ENCODE peak calls at places on chromosomes 7 and 10, in ten cellular contexts. O, X, N, W, G, Q, K, B, H and S are unnamed samples.

GRCh38 chr7:4638781-4639575 is 43.1 kb upstream of the FOXK1 start:
- DNase-seq in O (no peak), X (no peak), N (no peak), W (no peak), G (no peak), Q (no peak), K (no peak), B (no peak), H (no peak), S (no peak)

GRCh38 chr10:24944512-24945255 is 7.7 kb downstream of the PRTFDC1 start:
- DNase-seq in O (no peak), X (no peak), N (no peak), W (peak), G (no peak), Q (no peak), K (no peak), B (no peak), H (no peak), S (no peak)

GRCh38 chr7:7566651-7567611 is at the start of gene MIOS:
- DNase-seq in O (peak), X (peak), N (peak), W (peak), G (peak), Q (peak), K (peak), B (peak), H (peak), S (peak)

GRCh38 chr7:132307465-132307864 is 268.8 kb downstream of the PLXNA4 start:
- DNase-seq in O (no peak), X (no peak), N (no peak), W (no peak), G (no peak), Q (no peak), K (no peak), B (no peak), H (no peak), S (no peak)

GRCh38 chr10:56370217-56371113 is 9.4 kb upstream of the ZWINT start:
- DNase-seq in O (no peak), X (no peak), N (no peak), W (peak), G (no peak), Q (no peak), K (no peak), B (no peak), H (peak), S (no peak)

GRCh38 chr7:131325179-131325840 is 2.4 kb upstream of the MKLN1 start:
- DNase-seq in O (no peak), X (no peak), N (no peak), W (no peak), G (no peak), Q (no peak), K (no peak), B (no peak), H (no peak), S (no peak)

GRCh38 chr7:112020800-112021199 is 185.4 kb downstream of the DOCK4 start:
- DNase-seq in O (no peak), X (no peak), N (no peak), W (no peak), G (no peak), Q (no peak), K (peak), B (no peak), H (no peak), S (no peak)

GRCh38 chr10:132112611-132113010 is 46.9 kb downstream of the JAKMIP3 start:
- DNase-seq in O (no peak), X (no peak), N (no peak), W (no peak), G (no peak), Q (no peak), K (no peak), B (no peak), H (no peak), S (no peak)

GRCh38 chr7:138247081-138247480 is 170.8 kb downstream of the AKR1D1 start:
- DNase-seq in O (no peak), X (no peak), N (no peak), W (no peak), G (no peak), Q (no peak), K (no peak), B (no peak), H (no peak), S (no peak)

GRCh38 chr7:157432957-157433576 is 96.3 kb downstream of the DNAJB6 start:
- DNase-seq in O (no peak), X (no peak), N (peak), W (peak), G (peak), Q (peak), K (peak), B (no peak), H (peak), S (peak)

GRCh38 chr10:29658984-29659769 is 24.4 kb upstream of the SVIL start:
- DNase-seq in O (no peak), X (peak), N (peak), W (peak), G (no peak), Q (peak), K (peak), B (peak), H (peak), S (peak)

GRCh38 chr10:70678250-70678635 is 5.9 kb downstream of the ADAMTS14 start:
- DNase-seq in O (no peak), X (no peak), N (no peak), W (no peak), G (no peak), Q (no peak), K (no peak), B (no peak), H (no peak), S (no peak)

GRCh38 chr10:104329754-104330153 is 8.5 kb downstream of the ITPRIP start:
- DNase-seq in O (no peak), X (no peak), N (no peak), W (peak), G (no peak), Q (no peak), K (peak), B (no peak), H (no peak), S (no peak)

GRCh38 chr7:37987732-37988131 is 67.3 kb downstream of the EPDR1 start:
- DNase-seq in O (no peak), X (no peak), N (no peak), W (peak), G (no peak), Q (no peak), K (no peak), B (no peak), H (no peak), S (no peak)

GRCh38 chr7:79624336-79624735 is 170.9 kb upstream of the MAGI2 start:
- DNase-seq in O (no peak), X (no peak), N (no peak), W (no peak), G (no peak), Q (no peak), K (no peak), B (no peak), H (no peak), S (no peak)

GRCh38 chr10:132407243-132407746 is 10.3 kb downstream of the PWWP2B start:
- DNase-seq in O (no peak), X (no peak), N (no peak), W (no peak), G (peak), Q (no peak), K (peak), B (no peak), H (no peak), S (no peak)

GRCh38 chr10:13924020-13924725 is 337.4 kb downstream of the PRPF18 start:
- DNase-seq in O (no peak), X (no peak), N (no peak), W (peak), G (no peak), Q (no peak), K (no peak), B (no peak), H (no peak), S (peak)

GRCh38 chr10:103872137-103872933 is 17.0 kb upstream of the SH3PXD2A start:
- DNase-seq in O (no peak), X (no peak), N (no peak), W (peak), G (no peak), Q (no peak), K (no peak), B (no peak), H (no peak), S (no peak)

GRCh38 chr10:132120734-132121510 is 55.2 kb downstream of the JAKMIP3 start:
- DNase-seq in O (no peak), X (no peak), N (no peak), W (no peak), G (no peak), Q (no peak), K (no peak), B (no peak), H (no peak), S (no peak)

GRCh38 chr7:157949711-157950110 is 612.9 kb downstream of the DNAJB6 start:
- DNase-seq in O (no peak), X (no peak), N (no peak), W (peak), G (no peak), Q (no peak), K (no peak), B (no peak), H (no peak), S (no peak)

GRCh38 chr10:108050626-108051025 is 886.1 kb upstream of the SORCS1 start:
- DNase-seq in O (no peak), X (no peak), N (no peak), W (no peak), G (no peak), Q (no peak), K (no peak), B (no peak), H (no peak), S (no peak)

GRCh38 chr7:15602236-15602635 is 40.4 kb upstream of the AGMO start:
- DNase-seq in O (no peak), X (no peak), N (no peak), W (no peak), G (no peak), Q (no peak), K (no peak), B (no peak), H (no peak), S (no peak)

GRCh38 chr7:158816995-158817394 is 12.3 kb downstream of the ESYT2 start:
- DNase-seq in O (no peak), X (no peak), N (no peak), W (no peak), G (no peak), Q (no peak), K (no peak), B (no peak), H (peak), S (no peak)

GRCh38 chr7:151896486-151896885 is 19.6 kb upstream of the PRKAG2 start:
- DNase-seq in O (no peak), X (no peak), N (no peak), W (no peak), G (no peak), Q (no peak), K (no peak), B (no peak), H (no peak), S (no peak)

GRCh38 chr7:22728416-22729029 is 1.5 kb downstream of the IL6 start:
- DNase-seq in O (no peak), X (no peak), N (no peak), W (peak), G (no peak), Q (no peak), K (no peak), B (no peak), H (peak), S (no peak)

GRCh38 chr10:52903397-52903938 is 130.9 kb upstream of the MBL2 start:
- DNase-seq in O (no peak), X (no peak), N (no peak), W (no peak), G (no peak), Q (no peak), K (no peak), B (no peak), H (no peak), S (no peak)

GRCh38 chr10:17961551-17962422 is 10.1 kb downstream of the SLC39A12 start:
- DNase-seq in O (no peak), X (no peak), N (no peak), W (peak), G (no peak), Q (no peak), K (no peak), B (no peak), H (no peak), S (no peak)

GRCh38 chr10:71970869-71971268 is 6.7 kb downstream of the CHST3 start:
- DNase-seq in O (no peak), X (no peak), N (no peak), W (no peak), G (no peak), Q (no peak), K (no peak), B (no peak), H (no peak), S (no peak)

GRCh38 chr7:116316838-116317612 is 106.7 kb downstream of the TES start:
- DNase-seq in O (peak), X (no peak), N (peak), W (peak), G (no peak), Q (no peak), K (peak), B (no peak), H (peak), S (peak)

GRCh38 chr10:69061305-69062161 is 26.4 kb upstream of the SRGN start:
- DNase-seq in O (no peak), X (no peak), N (no peak), W (peak), G (no peak), Q (no peak), K (peak), B (no peak), H (peak), S (peak)

GRCh38 chr10:102284531-102284930 is 39.2 kb downstream of the GBF1 start:
- DNase-seq in O (no peak), X (no peak), N (no peak), W (no peak), G (no peak), Q (no peak), K (no peak), B (no peak), H (no peak), S (no peak)

GRCh38 chr7:2980406-2981102 is 63.1 kb downstream of the CARD11 start:
- DNase-seq in O (no peak), X (no peak), N (no peak), W (no peak), G (no peak), Q (no peak), K (no peak), B (no peak), H (no peak), S (no peak)

GRCh38 chr10:75662715-75663114 is 231.3 kb downstream of the LRMDA start:
- DNase-seq in O (no peak), X (no peak), N (no peak), W (no peak), G (no peak), Q (no peak), K (peak), B (no peak), H (no peak), S (peak)

GRCh38 chr10:36362257-36362656 is 720.2 kb upstream of the FZD8 start:
- DNase-seq in O (no peak), X (no peak), N (no peak), W (no peak), G (no peak), Q (no peak), K (no peak), B (no peak), H (no peak), S (no peak)

GRCh38 chr10:92323079-92323478 is 32.1 kb downstream of the MARCHF5 start:
- DNase-seq in O (no peak), X (no peak), N (no peak), W (no peak), G (no peak), Q (no peak), K (no peak), B (no peak), H (no peak), S (no peak)